ENCODE peak calls at places on chromosomes 1 and 21, in four cellular contexts. One of them, this sample, is unnamed.

GRCh38 chr1:9413877-9414213 is 121.2 kb downstream of the SPSB1 start:
- DNase-seq in psoas muscle: no peak
- DNase-seq in GM12878: no peak
- DNase-seq in osteocyte: no peak
- DNase-seq in this sample: peak

GRCh38 chr1:53383471-53383870 is 55.6 kb upstream of the LRP8 start:
- DNase-seq in psoas muscle: peak
- DNase-seq in osteocyte: no peak
- DNase-seq in GM12878: no peak
- DNase-seq in this sample: no peak

GRCh38 chr1:24199291-24199900 is 12.3 kb upstream of the IFNLR1 start:
- DNase-seq in psoas muscle: peak
- DNase-seq in osteocyte: no peak
- DNase-seq in GM12878: no peak
- DNase-seq in this sample: peak

GRCh38 chr1:224106568-224107281 is 7.2 kb upstream of the FBXO28 start:
- DNase-seq in GM12878: no peak
- DNase-seq in osteocyte: no peak
- DNase-seq in psoas muscle: no peak
- DNase-seq in this sample: peak

GRCh38 chr21:26570203-26570602 is 2.9 kb downstream of the CYYR1 start:
- DNase-seq in osteocyte: no peak
- DNase-seq in psoas muscle: no peak
- DNase-seq in GM12878: no peak
- DNase-seq in this sample: no peak

GRCh38 chr1:165560834-165561233 is 17.0 kb downstream of the LRRC52 start:
- DNase-seq in psoas muscle: no peak
- DNase-seq in GM12878: no peak
- DNase-seq in osteocyte: no peak
- DNase-seq in this sample: no peak

GRCh38 chr1:203926025-203926540 is 64.7 kb downstream of the SNRPE start:
- DNase-seq in GM12878: no peak
- DNase-seq in osteocyte: no peak
- DNase-seq in psoas muscle: no peak
- DNase-seq in this sample: peak

GRCh38 chr1:5908461-5909375 is 83.5 kb downstream of the NPHP4 start:
- DNase-seq in GM12878: no peak
- DNase-seq in osteocyte: peak
- DNase-seq in psoas muscle: no peak
- DNase-seq in this sample: no peak

GRCh38 chr1:243487649-243488227 is 231.9 kb downstream of the SDCCAG8 start:
- DNase-seq in psoas muscle: no peak
- DNase-seq in osteocyte: no peak
- DNase-seq in GM12878: no peak
- DNase-seq in this sample: no peak

GRCh38 chr1:147772540-147772939 is 12.1 kb upstream of the GJA5 start:
- DNase-seq in osteocyte: no peak
- DNase-seq in GM12878: no peak
- DNase-seq in psoas muscle: no peak
- DNase-seq in this sample: peak

GRCh38 chr1:221611930-221612777 is 129.7 kb downstream of the DUSP10 start:
- DNase-seq in osteocyte: no peak
- DNase-seq in GM12878: no peak
- DNase-seq in psoas muscle: peak
- DNase-seq in this sample: peak

GRCh38 chr1:18954270-18955071 is 2.0 kb downstream of the IFFO2 start:
- DNase-seq in osteocyte: no peak
- DNase-seq in psoas muscle: no peak
- DNase-seq in GM12878: no peak
- DNase-seq in this sample: peak

GRCh38 chr21:33189237-33189636 is 40.5 kb upstream of the IFNAR2 start:
- DNase-seq in GM12878: no peak
- DNase-seq in osteocyte: no peak
- DNase-seq in psoas muscle: no peak
- DNase-seq in this sample: no peak

GRCh38 chr1:12001996-12002493 is 17.3 kb upstream of the MIIP start:
- DNase-seq in psoas muscle: no peak
- DNase-seq in osteocyte: no peak
- DNase-seq in GM12878: no peak
- DNase-seq in this sample: no peak

GRCh38 chr1:199422206-199422605 is 605.3 kb upstream of the NR5A2 start:
- DNase-seq in psoas muscle: no peak
- DNase-seq in GM12878: no peak
- DNase-seq in osteocyte: no peak
- DNase-seq in this sample: peak
- TF ChIP-seq CTCF in psoas muscle: no peak
- TF ChIP-seq CTCF in GM12878: peak
- TF ChIP-seq CTCF in osteocyte: peak
- TF ChIP-seq CTCF in this sample: peak

DNA sequence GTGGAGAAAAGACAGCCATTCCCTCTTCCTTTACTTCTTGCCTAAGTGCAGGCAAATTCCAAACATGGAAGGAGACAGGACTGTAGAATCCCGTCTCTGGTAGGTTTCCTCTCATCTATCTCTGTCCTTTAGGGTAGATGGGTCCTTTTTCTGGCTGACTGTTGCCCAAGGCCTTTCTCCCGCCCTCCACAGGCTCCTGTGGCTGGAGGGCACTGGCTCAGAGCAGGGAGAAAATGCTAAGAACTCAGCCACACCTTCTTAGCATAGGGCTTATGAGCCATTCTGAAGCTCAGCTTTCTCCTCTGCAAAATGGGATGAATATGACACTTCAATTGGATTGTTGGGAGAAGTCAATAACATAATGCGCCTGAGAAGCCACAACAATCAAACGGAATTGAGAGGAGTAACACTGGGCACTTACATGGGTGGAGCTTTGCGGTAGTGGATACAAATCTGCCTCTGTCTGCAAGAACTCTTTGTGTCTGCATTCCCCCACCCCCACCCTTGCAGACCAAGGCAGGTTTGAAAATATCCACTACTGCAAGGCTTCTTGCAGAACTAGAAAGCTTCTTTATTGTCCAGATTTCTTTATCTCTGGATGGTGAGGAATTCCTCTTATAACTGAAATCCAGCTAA is 94.7 kb downstream of the CSMD2 start:
- DNase-seq in GM12878: no peak
- DNase-seq in psoas muscle: no peak
- DNase-seq in osteocyte: no peak
- DNase-seq in this sample: no peak
- TF ChIP-seq CTCF in GM12878: no peak
- TF ChIP-seq CTCF in psoas muscle: no peak
- TF ChIP-seq CTCF in osteocyte: no peak
- TF ChIP-seq CTCF in this sample: no peak

GRCh38 chr1:155247667-155248563 is 7.4 kb downstream of the ENTREP3 start:
- DNase-seq in GM12878: no peak
- DNase-seq in osteocyte: no peak
- DNase-seq in psoas muscle: no peak
- DNase-seq in this sample: no peak

GRCh38 chr1:155241851-155242264 is 13.4 kb downstream of the ENTREP3 start:
- DNase-seq in psoas muscle: no peak
- DNase-seq in GM12878: no peak
- DNase-seq in osteocyte: no peak
- DNase-seq in this sample: peak

GRCh38 chr1:155242805-155243358 is 12.4 kb downstream of the ENTREP3 start:
- DNase-seq in GM12878: no peak
- DNase-seq in psoas muscle: no peak
- DNase-seq in osteocyte: no peak
- DNase-seq in this sample: no peak

GRCh38 chr1:155245163-155245524 is 10.1 kb downstream of the ENTREP3 start:
- DNase-seq in psoas muscle: no peak
- DNase-seq in osteocyte: no peak
- DNase-seq in GM12878: no peak
- DNase-seq in this sample: no peak

DNA sequence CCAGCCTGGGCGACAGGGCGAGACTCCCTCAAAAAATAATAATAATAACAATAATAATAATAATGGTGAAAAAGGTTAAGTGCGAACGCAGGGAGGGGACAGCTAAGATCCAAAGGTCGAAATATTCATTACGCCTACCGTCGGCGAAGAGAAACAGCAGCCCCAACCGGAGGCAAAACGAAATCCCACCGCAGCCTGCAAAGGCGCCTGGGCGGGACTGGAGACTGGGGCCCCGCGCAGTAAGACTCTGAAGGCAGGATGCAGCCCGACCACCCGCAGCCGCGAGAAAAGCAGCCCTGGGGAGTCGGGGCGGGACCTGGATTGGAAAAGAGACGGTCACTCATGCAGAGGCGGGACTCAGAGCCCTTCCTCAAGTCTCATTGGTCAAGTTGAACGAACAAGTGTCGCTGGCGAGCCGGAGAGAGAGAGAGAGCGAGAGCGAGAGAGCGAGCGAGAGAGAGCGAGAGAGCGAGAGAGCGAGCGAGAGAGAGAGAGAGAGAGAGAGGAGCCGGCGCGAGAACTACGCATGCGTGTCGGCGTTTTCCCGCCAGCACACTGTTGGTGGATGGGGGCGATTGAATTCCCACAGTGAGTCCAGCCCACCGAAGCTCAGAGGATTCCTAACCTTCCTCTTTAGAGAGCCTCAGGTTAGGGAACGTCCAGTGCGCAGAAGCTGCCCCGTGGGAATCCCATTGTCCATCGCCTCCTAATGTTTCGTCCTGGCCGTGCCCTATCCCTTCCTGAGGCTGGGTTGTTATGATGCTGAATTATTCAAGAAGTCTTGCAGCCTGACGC is 10.7 kb downstream of the ENTREP3 start:
- DNase-seq in GM12878: peak
- DNase-seq in osteocyte: peak
- DNase-seq in psoas muscle: peak
- DNase-seq in this sample: peak
- TF ChIP-seq CTCF in GM12878: peak
- TF ChIP-seq CTCF in osteocyte: peak
- TF ChIP-seq CTCF in psoas muscle: peak
- TF ChIP-seq CTCF in this sample: peak

DNA sequence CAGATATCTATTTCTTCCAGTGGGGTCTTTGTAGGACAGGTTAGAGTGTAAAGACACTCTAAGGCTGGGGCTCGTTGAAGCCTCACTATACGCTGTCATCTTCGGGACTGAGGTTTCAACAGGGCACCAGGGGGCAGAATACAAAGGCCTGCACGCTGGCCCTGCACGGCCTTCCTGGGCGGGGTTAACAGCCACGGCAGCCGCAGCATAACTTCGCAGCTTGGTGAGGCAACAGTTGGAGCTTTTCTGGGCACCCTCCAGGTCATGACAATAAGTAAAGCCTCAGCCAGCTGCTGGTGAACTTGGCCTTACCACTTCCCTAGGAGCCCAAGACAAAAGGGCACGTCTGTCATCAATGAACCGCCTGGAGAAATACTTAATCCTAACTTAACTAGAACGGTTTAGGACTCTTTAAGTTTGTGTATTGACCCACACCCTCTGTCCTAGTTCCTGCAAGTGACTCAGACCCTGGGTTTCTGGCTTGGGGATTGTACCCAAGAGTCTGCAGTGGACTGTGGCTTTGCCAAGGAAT is 2.3 kb upstream of the RUNX1 start:
- DNase-seq in GM12878: no peak
- DNase-seq in osteocyte: no peak
- DNase-seq in psoas muscle: peak
- DNase-seq in this sample: peak
- TF ChIP-seq CTCF in GM12878: peak
- TF ChIP-seq CTCF in osteocyte: peak
- TF ChIP-seq CTCF in psoas muscle: peak
- TF ChIP-seq CTCF in this sample: peak

DNA sequence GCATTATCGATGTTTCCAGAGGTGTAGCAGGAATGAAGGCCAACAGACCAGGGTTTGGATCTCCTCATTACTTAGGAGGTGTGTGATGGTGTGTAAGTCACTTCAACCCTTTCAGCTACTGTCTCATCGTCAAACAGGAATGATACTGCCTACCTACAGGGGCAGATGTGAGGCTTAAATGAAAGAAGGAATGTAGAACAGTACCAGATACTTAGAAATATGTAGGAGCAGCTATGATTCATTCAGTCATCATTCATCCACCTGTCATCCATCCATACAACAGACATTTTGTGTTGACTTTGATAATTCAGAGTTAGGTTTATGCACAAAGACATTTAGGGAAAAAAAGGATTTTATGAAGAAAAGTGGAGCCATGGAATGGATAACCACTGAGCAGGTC is 486.9 kb upstream of the DAB1 start:
- DNase-seq in osteocyte: no peak
- DNase-seq in GM12878: no peak
- DNase-seq in psoas muscle: no peak
- DNase-seq in this sample: no peak
- TF ChIP-seq CTCF in osteocyte: no peak
- TF ChIP-seq CTCF in GM12878: no peak
- TF ChIP-seq CTCF in psoas muscle: no peak
- TF ChIP-seq CTCF in this sample: no peak

DNA sequence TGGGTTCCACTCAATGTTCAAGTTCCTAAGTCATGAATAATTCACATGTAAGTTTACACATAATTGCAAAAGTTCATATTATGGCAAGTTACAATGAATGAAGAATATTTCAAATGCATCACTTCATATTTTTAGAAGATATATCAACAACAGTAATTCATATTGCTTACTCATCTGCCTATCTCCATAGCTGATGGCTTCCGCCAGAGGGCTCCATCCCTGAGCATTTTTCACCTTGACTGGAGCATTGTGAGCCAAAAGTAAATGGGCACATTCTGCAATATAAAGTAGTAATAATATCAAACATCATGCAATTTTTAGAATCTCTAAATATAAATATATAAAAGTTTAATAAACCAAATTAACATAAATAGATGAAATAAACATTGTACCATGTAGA is 29.8 kb downstream of the ANKRD13C start:
- DNase-seq in osteocyte: no peak
- DNase-seq in psoas muscle: no peak
- DNase-seq in GM12878: no peak
- DNase-seq in this sample: no peak
- TF ChIP-seq CTCF in osteocyte: no peak
- TF ChIP-seq CTCF in psoas muscle: no peak
- TF ChIP-seq CTCF in GM12878: no peak
- TF ChIP-seq CTCF in this sample: no peak

GRCh38 chr1:176799327-176799726 is 336.4 kb downstream of the PAPPA2 start:
- DNase-seq in psoas muscle: no peak
- DNase-seq in GM12878: no peak
- DNase-seq in osteocyte: no peak
- DNase-seq in this sample: no peak

GRCh38 chr1:176794897-176795508 is 332.0 kb downstream of the PAPPA2 start:
- DNase-seq in osteocyte: no peak
- DNase-seq in GM12878: no peak
- DNase-seq in psoas muscle: no peak
- DNase-seq in this sample: no peak

GRCh38 chr1:176795929-176796328 is 333.0 kb downstream of the PAPPA2 start:
- DNase-seq in psoas muscle: no peak
- DNase-seq in GM12878: no peak
- DNase-seq in osteocyte: no peak
- DNase-seq in this sample: peak

GRCh38 chr1:176800978-176801552 is 338.1 kb downstream of the PAPPA2 start:
- DNase-seq in osteocyte: no peak
- DNase-seq in psoas muscle: no peak
- DNase-seq in GM12878: no peak
- DNase-seq in this sample: no peak

DNA sequence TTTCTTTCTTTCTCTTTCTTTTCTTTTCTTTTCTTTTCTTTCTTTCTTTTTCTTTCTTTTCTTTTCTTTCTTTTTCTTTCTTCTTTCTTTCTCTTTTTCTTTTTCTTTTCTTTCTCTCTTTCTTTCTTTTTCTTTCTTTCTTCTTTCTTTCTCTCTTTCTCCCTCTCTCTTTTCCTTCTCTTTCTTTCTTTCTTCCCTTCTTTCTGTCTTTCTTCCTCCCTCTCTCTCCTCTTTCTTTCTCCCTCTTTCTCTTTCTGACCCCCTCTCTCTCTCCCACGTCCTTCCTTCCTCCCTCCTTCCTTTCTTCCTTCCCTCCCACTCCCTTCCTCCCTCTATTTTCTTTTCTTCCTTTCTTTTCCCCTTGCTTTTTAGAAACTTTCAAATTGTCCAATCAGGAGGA is 333.6 kb downstream of the PAPPA2 start:
- DNase-seq in psoas muscle: no peak
- DNase-seq in GM12878: no peak
- DNase-seq in osteocyte: no peak
- DNase-seq in this sample: no peak
- TF ChIP-seq CTCF in psoas muscle: no peak
- TF ChIP-seq CTCF in GM12878: no peak
- TF ChIP-seq CTCF in osteocyte: no peak
- TF ChIP-seq CTCF in this sample: no peak